ENCODE peak calls at places on chromosomes 3 and 15, in six cellular contexts. E, X, Q, N, F and M are unnamed samples.

GRCh38 chr3:161263057-161263456 is 41.9 kb downstream of the NMD3 start:
- DNase-seq in E (no peak), X (no peak), Q (no peak), N (no peak), F (no peak), M (peak)

GRCh38 chr3:128009952-128010846 is 42.0 kb upstream of the SEC61A1 start:
- DNase-seq in E (no peak), X (no peak), Q (no peak), N (peak), F (no peak), M (peak)

GRCh38 chr3:99373088-99373875 is 265.1 kb upstream of the COL8A1 start:
- DNase-seq in E (no peak), X (no peak), Q (no peak), N (no peak), F (no peak), M (no peak)

GRCh38 chr3:37859908-37860199 is 1.8 kb upstream of the CTDSPL start:
- DNase-seq in E (no peak), X (no peak), Q (no peak), N (no peak), F (no peak), M (no peak)

GRCh38 chr15:31465083-31465955 is 138.7 kb downstream of the KLF13 start:
- DNase-seq in E (no peak), X (no peak), Q (no peak), N (no peak), F (no peak), M (no peak)

GRCh38 chr3:59422312-59422711 is 372.5 kb upstream of the CFAP20DC start:
- DNase-seq in E (no peak), X (no peak), Q (no peak), N (no peak), F (no peak), M (peak)

GRCh38 chr3:155618575-155618974 is 126.3 kb downstream of the PLCH1 start:
- DNase-seq in E (no peak), X (no peak), Q (no peak), N (no peak), F (no peak), M (no peak)

GRCh38 chr3:187743195-187744141 is 1.8 kb downstream of the BCL6 start:
- DNase-seq in E (no peak), X (peak), Q (no peak), N (no peak), F (no peak), M (peak)

GRCh38 chr3:114127517-114127916 is 51.3 kb downstream of the DRD3 start:
- DNase-seq in E (no peak), X (no peak), Q (no peak), N (no peak), F (no peak), M (peak)

GRCh38 chr15:96303503-96304054 is 26.9 kb upstream of the NR2F2 start:
- DNase-seq in E (no peak), X (no peak), Q (no peak), N (no peak), F (no peak), M (no peak)

GRCh38 chr3:57796261-57796660 is 40.2 kb downstream of the SLMAP start:
- DNase-seq in E (no peak), X (no peak), Q (no peak), N (no peak), F (no peak), M (peak)

GRCh38 chr15:91021516-91022074 is 799 bp downstream of the VPS33B start:
- DNase-seq in E (peak), X (no peak), Q (no peak), N (peak), F (no peak), M (peak)

GRCh38 chr3:127151992-127152391 is 40.9 kb upstream of the PRR23E start:
- DNase-seq in E (no peak), X (no peak), Q (no peak), N (no peak), F (no peak), M (peak)

GRCh38 chr15:84883433-84883832 is 1.0 kb upstream of the SLC28A1 start:
- DNase-seq in E (no peak), X (no peak), Q (no peak), N (peak), F (no peak), M (no peak)

GRCh38 chr3:139537325-139537724 is 2.2 kb downstream of the RBP1 start:
- DNase-seq in E (peak), X (no peak), Q (no peak), N (peak), F (peak), M (peak)

GRCh38 chr15:51681303-51681963 is at the start of gene SCG3:
- DNase-seq in E (peak), X (peak), Q (no peak), N (peak), F (peak), M (peak)

GRCh38 chr15:42611532-42611931 is 36.1 kb downstream of the STARD9 start:
- DNase-seq in E (no peak), X (no peak), Q (no peak), N (no peak), F (no peak), M (no peak)

GRCh38 chr3:10702961-10703740 is 112.9 kb upstream of the SLC6A11 start:
- DNase-seq in E (peak), X (peak), Q (no peak), N (no peak), F (peak), M (no peak)

GRCh38 chr3:30597131-30597768 is 9.2 kb upstream of the TGFBR2 start:
- DNase-seq in E (no peak), X (no peak), Q (no peak), N (peak), F (peak), M (peak)

GRCh38 chr3:123140591-123140990 is 61.2 kb upstream of the SEC22A start:
- DNase-seq in E (no peak), X (no peak), Q (no peak), N (no peak), F (no peak), M (no peak)

GRCh38 chr15:91522609-91523332 is 330.7 kb upstream of the SLCO3A1 start:
- DNase-seq in E (no peak), X (no peak), Q (no peak), N (no peak), F (no peak), M (peak)

GRCh38 chr15:43794269-43795037 is 2.3 kb downstream of the SERF2 start:
- DNase-seq in E (no peak), X (no peak), Q (no peak), N (no peak), F (no peak), M (peak)

GRCh38 chr15:41904487-41905359 is 10.9 kb upstream of the SPTBN5 start:
- DNase-seq in E (peak), X (peak), Q (peak), N (peak), F (peak), M (peak)

GRCh38 chr15:41870689-41871081 is 23.2 kb downstream of the SPTBN5 start:
- DNase-seq in E (no peak), X (no peak), Q (no peak), N (no peak), F (no peak), M (peak)

GRCh38 chr3:136783708-136784191 is 31.6 kb upstream of the STAG1 start:
- DNase-seq in E (no peak), X (no peak), Q (no peak), N (no peak), F (no peak), M (peak)

GRCh38 chr3:147393261-147393964 is 12.9 kb downstream of the ZIC4 start:
- DNase-seq in E (peak), X (peak), Q (no peak), N (no peak), F (no peak), M (no peak)

GRCh38 chr15:31049682-31050606 is 51.6 kb downstream of the TRPM1 start:
- DNase-seq in E (no peak), X (no peak), Q (no peak), N (no peak), F (no peak), M (no peak)

GRCh38 chr3:38049358-38050126 is 10.5 kb downstream of the DLEC1 start:
- DNase-seq in E (no peak), X (no peak), Q (no peak), N (no peak), F (no peak), M (no peak)

GRCh38 chr15:66939451-66940023 is 125.9 kb upstream of the SMAD3 start:
- DNase-seq in E (no peak), X (no peak), Q (no peak), N (no peak), F (no peak), M (no peak)

GRCh38 chr3:15932348-15933300 is 134.8 kb upstream of the ANKRD28 start:
- DNase-seq in E (no peak), X (no peak), Q (no peak), N (no peak), F (no peak), M (peak)

GRCh38 chr3:183490653-183491052 is 62.2 kb upstream of the MCF2L2 start:
- DNase-seq in E (no peak), X (peak), Q (no peak), N (peak), F (no peak), M (no peak)

GRCh38 chr3:136070953-136071949 is 105.7 kb downstream of the PPP2R3A start:
- DNase-seq in E (no peak), X (no peak), Q (no peak), N (no peak), F (no peak), M (peak)

GRCh38 chr3:11470031-11470853 is 173.5 kb downstream of the VGLL4 start:
- DNase-seq in E (no peak), X (no peak), Q (no peak), N (no peak), F (no peak), M (no peak)

GRCh38 chr3:108180214-108180613 is 42.0 kb downstream of the IFT57 start:
- DNase-seq in E (no peak), X (no peak), Q (no peak), N (no peak), F (no peak), M (peak)

GRCh38 chr3:65846936-65847335 is 191.8 kb downstream of the MAGI1 start:
- DNase-seq in E (no peak), X (no peak), Q (no peak), N (no peak), F (no peak), M (peak)

GRCh38 chr3:25495726-25496125 is 67.7 kb downstream of the RARB start:
- DNase-seq in E (no peak), X (no peak), Q (no peak), N (no peak), F (no peak), M (no peak)

GRCh38 chr3:73192036-73192738 is 130.7 kb downstream of the EBLN2 start:
- DNase-seq in E (peak), X (peak), Q (no peak), N (peak), F (peak), M (no peak)

GRCh38 chr15:63188937-63189871 is at the start of gene RAB8B:
- DNase-seq in E (peak), X (peak), Q (peak), N (peak), F (peak), M (peak)

GRCh38 chr15:52137432-52138357 is 25.1 kb upstream of the BCL2L10 start:
- DNase-seq in E (no peak), X (no peak), Q (no peak), N (peak), F (no peak), M (no peak)

GRCh38 chr15:39685999-39686613 is 96.5 kb downstream of the FSIP1 start:
- DNase-seq in E (peak), X (no peak), Q (no peak), N (peak), F (peak), M (peak)

GRCh38 chr15:39691229-39691628 is 91.4 kb downstream of the FSIP1 start:
- DNase-seq in E (no peak), X (no peak), Q (no peak), N (no peak), F (no peak), M (no peak)

GRCh38 chr15:39685367-39685766 is 97.3 kb downstream of the FSIP1 start:
- DNase-seq in E (no peak), X (no peak), Q (no peak), N (no peak), F (no peak), M (no peak)

GRCh38 chr15:39684215-39684614 is 98.4 kb downstream of the FSIP1 start:
- DNase-seq in E (no peak), X (no peak), Q (no peak), N (no peak), F (no peak), M (no peak)

GRCh38 chr15:39687965-39688364 is 94.7 kb downstream of the FSIP1 start:
- DNase-seq in E (no peak), X (no peak), Q (no peak), N (no peak), F (no peak), M (no peak)
- TF ChIP-seq RAD21 in E (no peak), X (no peak), Q (no peak), N (no peak), F (no peak), M (no peak)

GRCh38 chr3:149277338-149277813 is 55.7 kb upstream of the CP start:
- DNase-seq in E (no peak), X (no peak), Q (peak), N (peak), F (no peak), M (peak)
- H2AFZ ChIP-seq in E (no peak), X (peak), Q (peak), N (no peak), F (no peak), M (no peak)

DNA sequence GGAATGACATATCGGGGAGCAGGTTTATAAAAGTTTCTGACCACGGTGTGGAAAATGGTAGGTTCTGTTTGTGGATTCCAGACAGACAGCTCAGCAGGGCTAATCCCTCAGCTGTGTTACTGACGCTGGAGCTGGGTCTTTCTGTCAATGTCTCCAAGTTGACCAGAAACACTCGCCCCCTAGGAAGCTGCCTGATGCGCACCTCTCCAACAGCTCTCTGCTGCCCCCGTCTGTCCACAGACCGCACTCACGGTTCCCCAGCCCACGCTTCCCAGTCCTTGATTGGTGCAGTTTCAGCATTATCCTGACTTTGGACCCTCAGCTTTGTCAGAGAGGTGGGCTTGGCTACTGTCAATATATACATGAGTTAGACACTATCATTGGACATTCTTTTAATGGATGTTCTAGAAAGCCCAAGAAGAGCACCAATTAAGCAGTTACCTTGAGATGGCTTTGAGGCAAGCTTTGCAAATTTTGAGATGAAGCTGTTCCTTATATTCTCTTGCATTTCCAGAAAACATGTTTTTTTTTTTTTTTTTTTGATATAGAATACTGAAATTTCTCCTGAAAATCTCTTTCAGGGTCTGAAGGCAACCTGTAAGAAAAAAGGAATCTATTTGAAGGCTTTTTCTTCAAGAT is 98.9 kb upstream of the TBC1D5 start:
- DNase-seq in E (peak), X (peak), Q (peak), N (peak), F (peak), M (peak)
- TF ChIP-seq RAD21 in E (peak), X (peak), Q (peak), N (peak), F (peak), M (peak)

DNA sequence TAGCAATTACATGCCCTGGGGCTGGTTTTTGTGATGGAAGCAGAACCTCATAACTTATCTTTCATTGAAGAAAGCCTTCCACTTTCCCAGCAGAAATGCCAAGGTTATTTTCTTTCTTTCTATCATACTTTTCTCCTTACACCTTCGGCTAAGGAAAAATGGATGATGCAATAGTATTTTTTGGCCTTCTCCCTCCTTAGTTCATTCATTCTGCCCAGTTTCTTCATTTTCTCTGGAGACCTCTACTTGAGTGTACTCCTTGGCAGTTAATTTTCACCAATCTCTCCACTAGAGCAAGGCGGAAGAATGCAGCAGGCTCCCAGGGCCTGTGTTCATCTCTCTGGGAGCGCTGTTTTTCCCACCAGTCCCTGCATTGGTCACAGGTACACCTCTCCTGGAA is 7.6 kb upstream of the P2RY1 start:
- DNase-seq in E (no peak), X (no peak), Q (no peak), N (no peak), F (no peak), M (no peak)
- H2AFZ ChIP-seq in E (no peak), X (peak), Q (no peak), N (no peak), F (no peak), M (no peak)

DNA sequence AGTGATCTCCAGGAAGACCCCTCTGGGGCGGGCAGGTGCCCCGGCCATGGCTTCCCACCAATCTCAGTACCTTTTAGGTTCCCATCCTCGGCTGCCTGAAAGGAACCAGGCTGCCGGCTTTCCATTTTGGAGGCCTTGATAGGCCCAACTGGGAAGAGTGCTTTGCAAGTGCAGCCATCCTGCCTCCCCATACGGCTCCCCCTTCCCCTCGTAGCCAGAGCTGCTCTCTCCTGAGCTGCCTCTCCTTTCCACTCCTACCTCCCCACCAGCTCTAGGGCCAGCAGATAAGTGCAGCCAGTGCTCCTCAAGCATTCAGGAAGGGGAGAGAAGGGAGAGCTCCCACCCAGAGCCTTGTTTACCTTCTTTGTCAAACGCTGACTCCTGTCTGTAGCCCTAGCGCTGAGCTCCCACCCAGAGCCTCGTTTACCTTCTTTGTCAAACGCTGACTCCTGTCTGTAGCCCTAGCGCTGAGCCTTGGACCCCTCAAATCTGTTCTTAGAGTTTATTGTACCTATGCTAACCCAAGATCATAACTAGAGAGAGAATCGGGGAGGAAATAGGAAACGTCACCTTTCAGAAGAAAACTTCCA is 133.0 kb downstream of the LRRK1 start:
- DNase-seq in E (peak), X (peak), Q (no peak), N (no peak), F (no peak), M (no peak)
- TF ChIP-seq RAD21 in E (no peak), X (no peak), Q (no peak), N (no peak), F (no peak), M (no peak)